ENCODE peak calls at places on chromosomes 7 and 10, in six cellular contexts. H, D, A, Q, T and I are unnamed samples.
A peak's percentile ranks its signal among the peaks of the same experiment; 100 is the strongest.

GRCh38 chr10:110364531-110364937 is 59.8 kb upstream of the SMNDC1 start:
- DNase-seq in H (no peak), D (no peak), A (no peak), Q (no peak), T (no peak), I (no peak)

GRCh38 chr10:132845780-132846595 is 60.0 kb upstream of the NKX6-2 start:
- DNase-seq in H (no peak), D (no peak), A (no peak), Q (no peak), T (no peak), I (no peak)

GRCh38 chr10:12042409-12042796 is 206 bp downstream of the UPF2 start:
- DNase-seq in H (peak; percentile 29), D (peak; percentile 49), A (no peak), Q (peak; percentile 53), T (peak; percentile 13), I (peak; percentile 33)

GRCh38 chr7:141160246-141160855 is 86.5 kb downstream of the TMEM178B start:
- DNase-seq in H (no peak), D (no peak), A (no peak), Q (no peak), T (no peak), I (no peak)

GRCh38 chr10:75283150-75284096 is 47.7 kb upstream of the COMTD1 start:
- DNase-seq in H (no peak), D (no peak), A (peak; percentile 24), Q (no peak), T (peak; percentile 48), I (peak; percentile 61)

GRCh38 chr10:74151057-74151878 is at the start of gene ADK:
- DNase-seq in H (peak; percentile 100), D (peak; percentile 99), A (peak; percentile 100), Q (peak; percentile 100), T (peak; percentile 98), I (peak; percentile 99)

GRCh38 chr7:52017802-52018679 is 701.4 kb upstream of the COBL start:
- DNase-seq in H (no peak), D (peak; percentile 4), A (peak; percentile 85), Q (peak; percentile 20), T (no peak), I (no peak)

GRCh38 chr10:110865804-110866482 is 5.8 kb upstream of the PDCD4 start:
- DNase-seq in H (no peak), D (no peak), A (no peak), Q (no peak), T (no peak), I (no peak)

GRCh38 chr7:131057015-131057518 is 270.6 kb upstream of the MKLN1 start:
- DNase-seq in H (no peak), D (peak; percentile 31), A (no peak), Q (no peak), T (peak; percentile 95), I (no peak)

GRCh38 chr7:27999829-28000228 is 180.8 kb downstream of the JAZF1 start:
- DNase-seq in H (no peak), D (no peak), A (no peak), Q (no peak), T (no peak), I (no peak)

GRCh38 chr10:89771684-89772083 is 70.3 kb downstream of the KIF20B start:
- DNase-seq in H (no peak), D (no peak), A (no peak), Q (no peak), T (no peak), I (no peak)

GRCh38 chr7:124295289-124295688 is 262.4 kb upstream of the TMEM229A start:
- DNase-seq in H (no peak), D (no peak), A (no peak), Q (no peak), T (no peak), I (no peak)

GRCh38 chr10:29908977-29909376 is 150.4 kb downstream of the JCAD start:
- DNase-seq in H (peak; percentile 5), D (no peak), A (no peak), Q (no peak), T (peak; percentile 33), I (no peak)

GRCh38 chr7:6579446-6579845 is 2.2 kb downstream of the ZDHHC4 start:
- DNase-seq in H (no peak), D (no peak), A (no peak), Q (no peak), T (peak; percentile 21), I (no peak)

GRCh38 chr10:5751854-5752253 is 61.4 kb downstream of the GDI2 start:
- DNase-seq in H (no peak), D (no peak), A (peak; percentile 32), Q (no peak), T (no peak), I (no peak)

GRCh38 chr10:44874176-44874575 is 37.0 kb upstream of the TMEM72 start:
- DNase-seq in H (no peak), D (no peak), A (no peak), Q (no peak), T (no peak), I (no peak)

GRCh38 chr10:75352650-75353049 is 48.9 kb downstream of the ZNF503 start:
- DNase-seq in H (no peak), D (no peak), A (no peak), Q (no peak), T (no peak), I (no peak)

GRCh38 chr7:151626422-151627115 is 106.9 kb upstream of the RHEB start:
- DNase-seq in H (peak; percentile 8), D (no peak), A (peak; percentile 57), Q (peak; percentile 41), T (no peak), I (no peak)

GRCh38 chr10:110356628-110357245 is 52.0 kb upstream of the SMNDC1 start:
- DNase-seq in H (peak; percentile 42), D (peak; percentile 87), A (no peak), Q (peak; percentile 80), T (peak; percentile 76), I (no peak)

GRCh38 chr7:98324782-98325181 is 43.3 kb downstream of the BRI3 start:
- DNase-seq in H (no peak), D (no peak), A (no peak), Q (no peak), T (no peak), I (no peak)

GRCh38 chr7:100803398-100804161 is 23.7 kb downstream of the EPHB4 start:
- DNase-seq in H (no peak), D (peak; percentile 94), A (peak; percentile 59), Q (peak; percentile 82), T (peak; percentile 93), I (peak; percentile 57)

GRCh38 chr7:13850185-13850752 is 139.2 kb downstream of the ETV1 start:
- DNase-seq in H (peak; percentile 20), D (peak; percentile 26), A (no peak), Q (peak; percentile 11), T (peak; percentile 95), I (no peak)

GRCh38 chr10:92590623-92591549 is 2.0 kb upstream of the KIF11 start:
- DNase-seq in H (no peak), D (peak; percentile 49), A (peak; percentile 35), Q (peak; percentile 38), T (peak; percentile 66), I (peak; percentile 43)

GRCh38 chr10:31320179-31320597 is 1.2 kb downstream of the ZEB1 start:
- DNase-seq in H (peak; percentile 34), D (peak; percentile 45), A (peak; percentile 50), Q (peak; percentile 42), T (no peak), I (no peak)

GRCh38 chr7:85833071-85833470 is 646.2 kb upstream of the SEMA3D start:
- DNase-seq in H (no peak), D (no peak), A (no peak), Q (no peak), T (peak; percentile 28), I (no peak)

GRCh38 chr7:85828654-85829053 is 641.8 kb upstream of the SEMA3D start:
- DNase-seq in H (no peak), D (no peak), A (no peak), Q (no peak), T (no peak), I (no peak)

GRCh38 chr7:85830982-85831381 is 644.1 kb upstream of the SEMA3D start:
- DNase-seq in H (no peak), D (no peak), A (no peak), Q (no peak), T (no peak), I (no peak)

GRCh38 chr7:85829176-85829575 is 642.3 kb upstream of the SEMA3D start:
- DNase-seq in H (no peak), D (no peak), A (no peak), Q (no peak), T (no peak), I (no peak)

GRCh38 chr7:85829817-85830432 is 643.1 kb upstream of the SEMA3D start:
- DNase-seq in H (no peak), D (no peak), A (no peak), Q (no peak), T (peak; percentile 46), I (no peak)
- TF ChIP-seq CTCF in H (no peak), D (peak; percentile 3), A (no peak), Q (peak; percentile 21), T (peak; percentile 42), I (peak; percentile 30)

GRCh38 chr7:12683678-12684077 is 3.8 kb upstream of the ARL4A start:
- DNase-seq in H (no peak), D (no peak), A (no peak), Q (no peak), T (peak; percentile 51), I (no peak)
- TF ChIP-seq CTCF in H (peak; percentile 53), D (no peak), A (no peak), Q (peak; percentile 13), T (peak; percentile 34), I (peak; percentile 37)

DNA sequence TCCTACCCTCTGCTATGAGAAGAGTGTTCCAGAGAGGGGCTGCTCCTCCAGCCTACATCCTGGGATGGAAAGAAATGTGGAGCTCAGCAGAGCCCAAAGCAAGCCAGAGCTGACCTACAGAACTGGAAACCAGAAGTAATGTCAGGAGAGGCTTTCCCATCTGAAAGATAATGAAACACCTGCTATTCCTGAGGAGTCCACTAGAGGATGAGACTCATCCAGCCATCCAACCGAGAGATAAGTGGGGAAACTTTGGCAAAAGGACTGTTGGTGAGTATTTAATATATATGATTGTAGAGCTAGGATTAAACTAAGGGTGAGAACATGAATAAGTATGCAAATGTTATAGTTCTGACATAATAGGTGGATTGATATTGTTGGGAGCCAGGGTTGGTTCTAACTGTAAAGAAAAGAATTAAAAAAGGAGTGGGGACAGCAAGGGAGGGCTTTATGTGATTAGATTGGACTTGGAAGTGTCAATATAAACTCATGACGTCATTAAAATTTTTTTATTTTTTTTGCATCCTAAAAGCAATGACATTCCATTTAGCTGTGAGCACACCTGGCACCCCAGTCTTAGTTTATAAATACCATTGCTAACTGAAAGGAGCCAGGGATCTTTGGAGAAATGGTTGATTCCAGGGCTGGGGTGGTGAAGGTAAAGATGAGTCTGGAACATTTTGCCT is 312.8 kb upstream of the NFE2L3 start:
- DNase-seq in H (no peak), D (no peak), A (no peak), Q (no peak), T (no peak), I (no peak)
- TF ChIP-seq CTCF in H (no peak), D (no peak), A (no peak), Q (peak; percentile 19), T (peak; percentile 37), I (peak; percentile 29)

GRCh38 chr7:107049480-107049879 is 5.0 kb downstream of the PRKAR2B start:
- DNase-seq in H (no peak), D (no peak), A (no peak), Q (no peak), T (no peak), I (no peak)

GRCh38 chr7:107049971-107050532 is 5.5 kb downstream of the PRKAR2B start:
- DNase-seq in H (no peak), D (no peak), A (no peak), Q (no peak), T (no peak), I (no peak)

GRCh38 chr7:107048783-107049418 is 4.4 kb downstream of the PRKAR2B start:
- DNase-seq in H (no peak), D (no peak), A (no peak), Q (no peak), T (no peak), I (no peak)

GRCh38 chr7:107046511-107047259 is 2.2 kb downstream of the PRKAR2B start:
- DNase-seq in H (no peak), D (no peak), A (no peak), Q (no peak), T (no peak), I (no peak)

GRCh38 chr7:107047902-107048782 is 3.6 kb downstream of the PRKAR2B start:
- DNase-seq in H (no peak), D (no peak), A (peak; percentile 57), Q (no peak), T (peak; percentile 10), I (no peak)
- TF ChIP-seq CTCF in H (no peak), D (no peak), A (no peak), Q (no peak), T (no peak), I (no peak)